ENCODE peak calls at places on chromosome 10, in ten cellular contexts. E is MV-4-11; Y is T-helper 9 cell; K is NCI-H69; W is osteocyte; B is neural progenitor cell; M is activated T-cell treated with anti-CD3 and anti-CD28 coated beads for 1 hour; T is fibroblast of lung; X is stimulated activated CD8-positive, alpha-beta memory T cell treated with anti-CD3 and anti-CD28 coated beads, Interleukin-15, amount 100 ng/mL, for 4 hours; Q is lung microvascular endothelial cell. J is an unnamed sample.

GRCh38 chr10:62185914-62186692 is 82.5 kb downstream of the RTKN2 start:
- DNase-seq in E (no peak), Y (no peak), K (no peak), W (no peak), B (no peak), M (no peak), T (no peak), X (no peak), Q (no peak), J (no peak)

GRCh38 chr10:130037169-130037661 is 73.1 kb upstream of the EBF3 start:
- DNase-seq in E (no peak), Y (no peak), K (no peak), W (no peak), B (no peak), M (no peak), T (no peak), X (no peak), Q (no peak), J (no peak)

GRCh38 chr10:2979267-2979660 is 88.1 kb upstream of the PFKP start:
- DNase-seq in E (peak), Y (no peak), K (no peak), W (peak), B (no peak), M (no peak), T (peak), X (no peak), Q (no peak), J (no peak)

GRCh38 chr10:93600446-93600860 is 582 bp downstream of the RBP4 start:
- DNase-seq in E (no peak), Y (no peak), K (no peak), W (no peak), B (no peak), M (no peak), T (no peak), X (no peak), Q (no peak), J (no peak)

GRCh38 chr10:3486346-3487065 is 298.5 kb downstream of the KLF6 start:
- DNase-seq in E (no peak), Y (no peak), K (peak), W (no peak), B (peak), M (no peak), T (no peak), X (no peak), Q (peak), J (no peak)

GRCh38 chr10:42615419-42615818 is 23.0 kb downstream of the ZNF33B start:
- DNase-seq in E (no peak), Y (no peak), K (no peak), W (no peak), B (no peak), M (no peak), T (peak), X (no peak), Q (peak), J (no peak)

GRCh38 chr10:43075612-43076003 is 1.3 kb upstream of the RET start:
- DNase-seq in E (no peak), Y (no peak), K (peak), W (no peak), B (peak), M (no peak), T (no peak), X (no peak), Q (no peak), J (no peak)

GRCh38 chr10:49328401-49329185 is 29.6 kb downstream of the C10orf71 start:
- DNase-seq in E (no peak), Y (no peak), K (peak), W (peak), B (no peak), M (no peak), T (no peak), X (no peak), Q (no peak), J (no peak)

GRCh38 chr10:30831876-30832726 is 199.6 kb downstream of the ZNF438 start:
- DNase-seq in E (no peak), Y (no peak), K (no peak), W (no peak), B (no peak), M (no peak), T (no peak), X (no peak), Q (no peak), J (no peak)

GRCh38 chr10:23197416-23197861 is 5.3 kb downstream of the PTF1A start:
- DNase-seq in E (no peak), Y (no peak), K (no peak), W (no peak), B (peak), M (no peak), T (no peak), X (no peak), Q (no peak), J (no peak)

GRCh38 chr10:100817268-100817839 is 72.0 kb downstream of the PAX2 start:
- DNase-seq in E (no peak), Y (no peak), K (peak), W (no peak), B (peak), M (no peak), T (no peak), X (no peak), Q (no peak), J (no peak)

GRCh38 chr10:84388148-84388547 is 59.8 kb downstream of the CCSER2 start:
- DNase-seq in E (no peak), Y (no peak), K (no peak), W (no peak), B (no peak), M (no peak), T (no peak), X (no peak), Q (no peak), J (no peak)

GRCh38 chr10:13218878-13219277 is 15.3 kb downstream of the UCMA start:
- DNase-seq in E (no peak), Y (no peak), K (no peak), W (no peak), B (no peak), M (no peak), T (no peak), X (no peak), Q (no peak), J (no peak)

GRCh38 chr10:69696073-69696731 is 66.2 kb downstream of the FAM241B start:
- DNase-seq in E (peak), Y (no peak), K (peak), W (no peak), B (peak), M (no peak), T (peak), X (no peak), Q (peak), J (no peak)

GRCh38 chr10:69839696-69840345 is 38.1 kb downstream of the COL13A1 start:
- DNase-seq in E (no peak), Y (no peak), K (no peak), W (no peak), B (no peak), M (no peak), T (peak), X (no peak), Q (peak), J (no peak)

GRCh38 chr10:51244308-51244707 is 170.0 kb downstream of the PRKG1 start:
- DNase-seq in E (no peak), Y (no peak), K (peak), W (no peak), B (peak), M (no peak), T (no peak), X (no peak), Q (no peak), J (no peak)

GRCh38 chr10:50417906-50418697 is 166.8 kb upstream of the ASAH2 start:
- DNase-seq in E (peak), Y (peak), K (peak), W (peak), B (peak), M (no peak), T (peak), X (peak), Q (peak), J (peak)